ENCODE peak calls at places on chromosomes 13 and 19, in six cellular contexts. Q, H, B, A, J and Z are unnamed samples.

GRCh38 chr19:19464339-19465098 is 50.8 kb downstream of the TSSK6 start:
- DNase-seq in Q (no peak), H (peak), B (peak), A (peak), J (no peak), Z (no peak)

GRCh38 chr13:50713849-50714248 is 129.6 kb downstream of the DLEU7 start:
- DNase-seq in Q (no peak), H (peak), B (no peak), A (peak), J (no peak), Z (no peak)

GRCh38 chr19:47323872-47324271 is 8.1 kb upstream of the C5AR2 start:
- DNase-seq in Q (no peak), H (no peak), B (no peak), A (no peak), J (no peak), Z (no peak)

GRCh38 chr19:35318679-35319448 is 10.1 kb upstream of the CD22 start:
- DNase-seq in Q (peak), H (peak), B (no peak), A (peak), J (peak), Z (no peak)

GRCh38 chr19:3653865-3654513 is 27.4 kb upstream of the CACTIN start:
- DNase-seq in Q (no peak), H (no peak), B (no peak), A (no peak), J (no peak), Z (peak)

GRCh38 chr13:23945612-23946011 is 48.3 kb upstream of the C1QTNF9B start:
- DNase-seq in Q (no peak), H (no peak), B (no peak), A (no peak), J (no peak), Z (no peak)

GRCh38 chr19:18736415-18737336 is 53.2 kb downstream of the CRTC1 start:
- DNase-seq in Q (no peak), H (no peak), B (no peak), A (no peak), J (no peak), Z (no peak)

GRCh38 chr13:96388598-96388997 is 298.7 kb downstream of the HS6ST3 start:
- DNase-seq in Q (no peak), H (no peak), B (no peak), A (no peak), J (no peak), Z (no peak)

GRCh38 chr19:55105237-55105636 is 12.2 kb downstream of the PPP1R12C start:
- DNase-seq in Q (no peak), H (no peak), B (no peak), A (no peak), J (no peak), Z (no peak)

GRCh38 chr13:99605417-99606321 is 104.4 kb downstream of the TM9SF2 start:
- DNase-seq in Q (peak), H (no peak), B (peak), A (no peak), J (peak), Z (peak)

GRCh38 chr19:572891-573825 is 762 bp downstream of the BSG start:
- DNase-seq in Q (peak), H (peak), B (peak), A (peak), J (no peak), Z (peak)

GRCh38 chr13:32022292-32022691 is 9.3 kb upstream of the FRY start:
- DNase-seq in Q (no peak), H (no peak), B (no peak), A (no peak), J (no peak), Z (no peak)

GRCh38 chr19:53193534-53194222 is 520 bp upstream of the ZNF665 start:
- DNase-seq in Q (no peak), H (no peak), B (peak), A (no peak), J (no peak), Z (no peak)

GRCh38 chr19:5588441-5588840 is 20.7 kb upstream of the TINCR start:
- DNase-seq in Q (no peak), H (no peak), B (no peak), A (no peak), J (no peak), Z (no peak)

GRCh38 chr13:70391678-70392077 is 283.4 kb upstream of the KLHL1 start:
- DNase-seq in Q (no peak), H (no peak), B (peak), A (no peak), J (no peak), Z (no peak)

GRCh38 chr13:95154441-95154886 is 146.8 kb downstream of the ABCC4 start:
- DNase-seq in Q (peak), H (no peak), B (no peak), A (peak), J (no peak), Z (no peak)

GRCh38 chr13:72255908-72256307 is 388.9 kb upstream of the DACH1 start:
- DNase-seq in Q (peak), H (no peak), B (peak), A (peak), J (no peak), Z (peak)

GRCh38 chr13:50387124-50387581 is 371.9 kb downstream of the KCNRG start:
- DNase-seq in Q (no peak), H (peak), B (peak), A (peak), J (peak), Z (no peak)

GRCh38 chr19:48170817-48171347 is 402 bp downstream of the ZSWIM9 start:
- DNase-seq in Q (no peak), H (no peak), B (no peak), A (no peak), J (no peak), Z (no peak)

GRCh38 chr19:1269478-1270167 is 491 bp downstream of the CIRBP start:
- DNase-seq in Q (peak), H (peak), B (peak), A (peak), J (peak), Z (peak)

GRCh38 chr19:42386974-42387707 is 3.0 kb downstream of the CNFN start:
- DNase-seq in Q (peak), H (peak), B (peak), A (peak), J (peak), Z (peak)

GRCh38 chr19:32812036-32812435 is 57.5 kb downstream of the SLC7A9 start:
- DNase-seq in Q (no peak), H (no peak), B (no peak), A (no peak), J (no peak), Z (no peak)

GRCh38 chr19:55179570-55180484 is at the start of gene SYT5:
- DNase-seq in Q (no peak), H (no peak), B (peak), A (no peak), J (peak), Z (peak)

GRCh38 chr19:4640247-4641000 is 1.1 kb downstream of the TNFAIP8L1 start:
- DNase-seq in Q (no peak), H (no peak), B (peak), A (no peak), J (no peak), Z (no peak)

GRCh38 chr13:40024578-40024952 is 369.1 kb downstream of the COG6 start:
- DNase-seq in Q (no peak), H (no peak), B (no peak), A (peak), J (no peak), Z (no peak)

GRCh38 chr19:46036745-46037126 is 4.1 kb downstream of the IGFL4 start:
- DNase-seq in Q (no peak), H (no peak), B (no peak), A (no peak), J (no peak), Z (no peak)

GRCh38 chr19:36417752-36418286 is 625 bp downstream of the ZFP82 start:
- DNase-seq in Q (no peak), H (no peak), B (peak), A (no peak), J (peak), Z (peak)

GRCh38 chr19:58037927-58038687 is 4.3 kb downstream of the ZSCAN1 start:
- DNase-seq in Q (no peak), H (no peak), B (no peak), A (no peak), J (no peak), Z (no peak)

GRCh38 chr19:37565370-37565669 is 29.3 kb downstream of the ZNF571 start:
- DNase-seq in Q (no peak), H (no peak), B (no peak), A (no peak), J (no peak), Z (no peak)

GRCh38 chr13:68509734-68510621 is 1279.8 kb upstream of the PCDH9 start:
- DNase-seq in Q (no peak), H (no peak), B (no peak), A (no peak), J (no peak), Z (no peak)

GRCh38 chr13:68506888-68507551 is 1276.9 kb upstream of the PCDH9 start:
- DNase-seq in Q (no peak), H (no peak), B (no peak), A (no peak), J (no peak), Z (no peak)
- TF ChIP-seq CTCF in Q (no peak), H (no peak), B (no peak), A (no peak), J (no peak), Z (no peak)

GRCh38 chr19:13212759-13213330 is 62.6 kb downstream of the IER2 start:
- DNase-seq in Q (peak), H (peak), B (peak), A (peak), J (peak), Z (peak)
- TF ChIP-seq CTCF in Q (peak), H (peak), B (peak), A (peak), J (peak), Z (peak)

DNA sequence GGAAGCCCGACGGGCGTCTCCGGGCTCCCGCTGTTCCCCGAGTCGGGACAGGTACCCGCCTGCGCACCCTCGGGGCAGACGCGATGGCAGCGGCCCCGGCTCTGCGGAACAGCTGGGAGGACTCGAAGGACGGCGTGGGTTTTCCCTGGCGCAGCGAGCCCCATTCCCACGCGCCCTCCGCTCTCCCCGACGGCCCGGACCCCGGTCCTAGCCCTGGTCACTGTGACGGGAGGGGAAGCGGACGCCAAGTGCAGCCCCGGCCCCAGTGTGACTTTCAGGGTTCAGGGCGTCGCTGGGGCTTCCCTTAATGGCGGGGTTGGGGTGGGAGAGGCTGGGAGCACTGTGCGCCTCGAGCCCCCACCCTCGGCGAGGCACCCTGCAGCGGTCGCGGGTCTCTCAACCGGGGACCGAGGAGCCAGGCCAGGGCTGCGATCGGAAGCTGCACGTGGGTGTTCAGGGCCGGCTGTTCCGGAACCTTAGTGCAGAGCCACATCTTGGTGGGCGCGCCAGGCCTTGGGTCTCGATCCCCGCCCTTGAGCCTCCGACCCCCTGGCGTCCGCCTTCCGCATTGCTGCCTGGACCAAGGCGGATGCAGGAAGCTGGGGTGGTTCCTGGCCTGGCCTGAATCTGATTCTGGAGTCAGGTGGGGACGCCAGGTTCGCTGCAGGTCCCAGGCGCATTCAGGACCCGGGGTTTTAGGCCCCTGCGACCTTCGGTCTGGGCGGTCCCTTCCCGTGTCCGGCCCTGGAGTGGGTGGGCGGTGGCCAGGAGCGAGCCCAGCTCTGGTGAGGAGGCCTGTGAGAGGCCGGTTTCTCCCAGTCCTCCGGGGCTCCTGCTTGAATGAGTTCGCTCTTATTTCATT is 3.5 kb downstream of the LGALS7B start:
- DNase-seq in Q (no peak), H (no peak), B (no peak), A (no peak), J (no peak), Z (peak)
- TF ChIP-seq CTCF in Q (no peak), H (no peak), B (no peak), A (peak), J (no peak), Z (peak)

DNA sequence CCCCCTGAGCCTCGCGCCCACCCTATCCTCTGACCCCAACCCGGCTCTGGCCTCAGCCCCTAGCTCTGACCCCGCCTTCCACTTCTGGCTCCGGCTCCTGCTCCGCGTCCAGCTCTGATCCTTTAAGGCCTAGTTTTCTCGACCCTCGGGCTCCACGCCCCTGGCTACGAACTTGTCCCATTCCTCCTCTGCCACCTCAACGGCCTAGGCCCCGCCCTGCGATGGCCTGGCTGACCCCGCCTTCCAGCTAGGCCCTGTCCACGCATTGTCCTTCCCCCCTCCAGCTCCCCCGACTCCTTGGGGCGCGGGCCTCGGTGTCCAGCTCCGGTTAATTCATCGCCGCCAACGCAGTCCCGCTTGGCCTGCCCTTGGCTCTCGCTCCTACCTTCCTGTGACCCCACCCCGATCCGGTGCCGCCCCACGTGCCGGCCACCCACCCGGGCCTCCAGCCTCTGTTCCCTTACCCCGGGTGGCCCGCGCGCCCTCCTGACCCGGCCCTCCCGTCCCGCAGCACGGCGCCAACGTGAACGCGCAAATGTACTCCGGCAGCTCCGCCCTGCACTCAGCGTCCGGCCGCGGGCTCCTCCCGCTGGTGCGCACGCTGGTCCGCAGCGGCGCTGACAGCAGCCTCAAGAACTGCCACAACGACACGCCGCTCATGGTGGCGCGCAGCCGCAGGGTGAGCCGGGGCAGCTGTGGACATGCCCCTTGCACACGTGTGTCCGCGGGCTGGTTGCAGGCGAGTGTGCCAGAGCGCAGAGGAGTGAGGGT is 9.4 kb downstream of the BCL3 start:
- DNase-seq in Q (no peak), H (peak), B (peak), A (peak), J (no peak), Z (peak)
- TF ChIP-seq CTCF in Q (no peak), H (peak), B (no peak), A (no peak), J (no peak), Z (no peak)

GRCh38 chr13:88005188-88005587 is 334.0 kb downstream of the SLITRK5 start:
- DNase-seq in Q (no peak), H (no peak), B (no peak), A (no peak), J (no peak), Z (no peak)
- TF ChIP-seq CTCF in Q (no peak), H (no peak), B (peak), A (no peak), J (no peak), Z (no peak)

GRCh38 chr13:36115306-36115705 is 15.9 kb downstream of the DCLK1 start:
- DNase-seq in Q (no peak), H (no peak), B (no peak), A (no peak), J (no peak), Z (no peak)
- TF ChIP-seq CTCF in Q (no peak), H (no peak), B (no peak), A (no peak), J (no peak), Z (no peak)

DNA sequence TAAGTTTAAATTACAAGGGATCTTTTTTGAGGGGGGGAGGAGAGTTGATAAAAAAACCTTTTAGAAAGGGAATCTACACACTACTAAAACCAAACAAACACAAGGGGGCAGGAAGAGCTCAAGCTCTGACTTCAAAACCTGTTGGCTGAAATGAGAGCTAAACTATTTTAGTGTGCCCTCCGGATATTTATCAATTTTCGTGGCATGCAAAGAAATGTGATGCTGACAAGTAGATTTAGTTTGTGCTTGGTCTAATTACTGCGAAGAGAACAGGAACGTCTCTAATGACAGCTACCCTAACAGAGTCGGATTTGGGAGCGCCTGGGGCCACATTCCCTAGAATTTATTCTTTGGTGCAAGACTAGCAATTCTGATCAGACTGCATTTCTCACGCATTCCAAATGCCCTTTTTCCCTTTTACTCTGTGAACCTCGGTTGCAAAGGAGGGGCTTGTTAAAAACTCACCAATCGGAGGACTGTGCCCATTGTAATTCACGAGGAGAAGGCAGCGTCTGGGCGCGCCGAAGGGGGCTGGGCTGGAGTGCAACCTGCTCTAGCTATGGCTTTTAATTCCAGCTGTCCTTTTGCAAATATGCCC is 804 bp upstream of the FREM2 start:
- DNase-seq in Q (peak), H (no peak), B (peak), A (peak), J (no peak), Z (peak)
- TF ChIP-seq CTCF in Q (no peak), H (no peak), B (peak), A (no peak), J (no peak), Z (no peak)

GRCh38 chr13:37769545-37769944 is 100.0 kb downstream of the TRPC4 start:
- DNase-seq in Q (no peak), H (no peak), B (no peak), A (no peak), J (no peak), Z (no peak)

DNA sequence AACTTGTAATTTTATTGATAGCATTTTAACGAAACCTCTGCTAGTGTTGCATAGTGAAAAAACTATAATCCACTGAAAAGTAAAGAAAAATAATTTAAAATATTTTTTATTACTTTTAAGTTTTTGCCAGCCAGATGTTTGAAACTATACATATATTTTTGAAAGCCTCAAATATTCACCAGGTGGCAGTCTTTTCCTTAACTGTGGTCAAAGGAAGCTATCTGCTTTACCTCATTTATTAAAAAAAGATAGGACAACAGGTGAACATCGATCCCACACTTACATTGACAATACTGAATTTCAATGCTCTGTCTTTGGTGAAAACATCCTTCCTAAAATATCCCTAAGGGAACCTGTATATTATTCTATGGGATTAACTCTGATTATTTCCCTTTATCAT is 100.5 kb downstream of the TRPC4 start:
- DNase-seq in Q (no peak), H (no peak), B (peak), A (peak), J (peak), Z (no peak)
- TF ChIP-seq CTCF in Q (no peak), H (no peak), B (peak), A (peak), J (no peak), Z (no peak)